ENCODE peak calls at places on chromosomes 13 and 19, in seven cellular contexts. One of them, this sample, is unnamed. For H3K4me1, the result is how much of the 10 kb centered on the place peaks cover.

GRCh38 chr19:58372311-58373133 is 8.3 kb downstream of the ZNF837 start:
- DNase-seq in breast epithelium: no peak
- DNase-seq in transverse colon: no peak
- DNase-seq in sigmoid colon: no peak
- DNase-seq in stomach: no peak
- DNase-seq in H1: no peak
- DNase-seq in K562: no peak
- DNase-seq in this sample: peak

GRCh38 chr19:738509-739128 is 12.3 kb upstream of the MISP start:
- DNase-seq in breast epithelium: no peak
- DNase-seq in transverse colon: peak
- DNase-seq in sigmoid colon: peak
- DNase-seq in stomach: no peak
- DNase-seq in H1: no peak
- DNase-seq in K562: no peak
- DNase-seq in this sample: peak

GRCh38 chr13:101515504-101515903 is 63.0 kb downstream of the ITGBL1 start:
- DNase-seq in breast epithelium: no peak
- DNase-seq in transverse colon: no peak
- DNase-seq in sigmoid colon: no peak
- DNase-seq in stomach: no peak
- DNase-seq in H1: no peak
- DNase-seq in K562: no peak
- DNase-seq in this sample: no peak

GRCh38 chr19:2998642-2999041 is 21.3 kb downstream of the TLE6 start:
- DNase-seq in breast epithelium: no peak
- DNase-seq in transverse colon: no peak
- DNase-seq in sigmoid colon: no peak
- DNase-seq in stomach: no peak
- DNase-seq in H1: no peak
- DNase-seq in K562: no peak
- DNase-seq in this sample: no peak

GRCh38 chr13:97212540-97213146 is 9.5 kb upstream of the MBNL2 start:
- DNase-seq in breast epithelium: no peak
- DNase-seq in transverse colon: peak
- DNase-seq in sigmoid colon: no peak
- DNase-seq in stomach: peak
- DNase-seq in H1: no peak
- DNase-seq in K562: no peak
- DNase-seq in this sample: no peak

GRCh38 chr19:38990949-38991697 is 15.6 kb upstream of the FBXO17 start:
- DNase-seq in breast epithelium: no peak
- DNase-seq in transverse colon: no peak
- DNase-seq in sigmoid colon: no peak
- DNase-seq in stomach: no peak
- DNase-seq in H1: no peak
- DNase-seq in K562: no peak
- DNase-seq in this sample: no peak

GRCh38 chr13:54367639-54368271 is 1339.1 kb downstream of the OLFM4 start:
- DNase-seq in breast epithelium: no peak
- DNase-seq in transverse colon: no peak
- DNase-seq in sigmoid colon: no peak
- DNase-seq in stomach: no peak
- DNase-seq in H1: no peak
- DNase-seq in K562: no peak
- DNase-seq in this sample: no peak

GRCh38 chr13:48749144-48749543 is 95.4 kb downstream of the CYSLTR2 start:
- DNase-seq in breast epithelium: no peak
- DNase-seq in transverse colon: no peak
- DNase-seq in sigmoid colon: no peak
- DNase-seq in stomach: no peak
- DNase-seq in H1: no peak
- DNase-seq in K562: no peak
- DNase-seq in this sample: no peak

GRCh38 chr13:94344126-94344863 is 135.2 kb downstream of the DCT start:
- DNase-seq in breast epithelium: no peak
- DNase-seq in transverse colon: no peak
- DNase-seq in sigmoid colon: no peak
- DNase-seq in stomach: no peak
- DNase-seq in H1: no peak
- DNase-seq in K562: no peak
- DNase-seq in this sample: no peak

GRCh38 chr19:36210497-36210896 is 4.0 kb downstream of the ZNF565 start:
- DNase-seq in breast epithelium: no peak
- DNase-seq in transverse colon: no peak
- DNase-seq in sigmoid colon: no peak
- DNase-seq in stomach: no peak
- DNase-seq in H1: no peak
- DNase-seq in K562: no peak
- DNase-seq in this sample: no peak

GRCh38 chr19:52778811-52779210 is 7.8 kb downstream of the ZNF600 start:
- DNase-seq in breast epithelium: no peak
- DNase-seq in transverse colon: no peak
- DNase-seq in sigmoid colon: no peak
- DNase-seq in stomach: no peak
- DNase-seq in H1: no peak
- DNase-seq in K562: no peak
- DNase-seq in this sample: no peak
- H3K4me1 ChIP-seq in breast epithelium: under half
- H3K4me1 ChIP-seq in transverse colon: under half
- H3K4me1 ChIP-seq in sigmoid colon: under half
- H3K4me1 ChIP-seq in stomach: under half
- H3K4me1 ChIP-seq in H1: under half
- H3K4me1 ChIP-seq in K562: under half
- H3K4me1 ChIP-seq in this sample: under half

GRCh38 chr19:21358768-21359451 is at the start of gene ZNF738:
- DNase-seq in breast epithelium: peak
- DNase-seq in transverse colon: peak
- DNase-seq in sigmoid colon: peak
- DNase-seq in stomach: peak
- DNase-seq in H1: peak
- DNase-seq in K562: peak
- DNase-seq in this sample: peak
- TF ChIP-seq POLR2A in breast epithelium: no peak
- TF ChIP-seq POLR2A in transverse colon: peak
- TF ChIP-seq POLR2A in sigmoid colon: no peak
- TF ChIP-seq POLR2A in stomach: no peak
- TF ChIP-seq POLR2A in H1: peak
- TF ChIP-seq POLR2A in K562: peak
- TF ChIP-seq POLR2A in this sample: peak

GRCh38 chr19:41641879-41642485 is 15.1 kb upstream of the CEACAM4 start:
- DNase-seq in breast epithelium: no peak
- DNase-seq in transverse colon: peak
- DNase-seq in sigmoid colon: no peak
- DNase-seq in stomach: peak
- DNase-seq in H1: peak
- DNase-seq in K562: peak
- DNase-seq in this sample: no peak

GRCh38 chr19:41638624-41639023 is 11.8 kb upstream of the CEACAM4 start:
- DNase-seq in breast epithelium: no peak
- DNase-seq in transverse colon: no peak
- DNase-seq in sigmoid colon: no peak
- DNase-seq in stomach: no peak
- DNase-seq in H1: no peak
- DNase-seq in K562: no peak
- DNase-seq in this sample: no peak

GRCh38 chr19:41637484-41637883 is 10.6 kb upstream of the CEACAM4 start:
- DNase-seq in breast epithelium: no peak
- DNase-seq in transverse colon: no peak
- DNase-seq in sigmoid colon: no peak
- DNase-seq in stomach: no peak
- DNase-seq in H1: no peak
- DNase-seq in K562: no peak
- DNase-seq in this sample: no peak
- TF ChIP-seq POLR2AphosphoS5 in breast epithelium: no peak
- TF ChIP-seq POLR2AphosphoS5 in transverse colon: no peak
- TF ChIP-seq POLR2AphosphoS5 in sigmoid colon: no peak
- TF ChIP-seq POLR2AphosphoS5 in stomach: no peak
- TF ChIP-seq POLR2AphosphoS5 in H1: no peak
- TF ChIP-seq POLR2AphosphoS5 in K562: no peak
- TF ChIP-seq POLR2AphosphoS5 in this sample: peak

DNA sequence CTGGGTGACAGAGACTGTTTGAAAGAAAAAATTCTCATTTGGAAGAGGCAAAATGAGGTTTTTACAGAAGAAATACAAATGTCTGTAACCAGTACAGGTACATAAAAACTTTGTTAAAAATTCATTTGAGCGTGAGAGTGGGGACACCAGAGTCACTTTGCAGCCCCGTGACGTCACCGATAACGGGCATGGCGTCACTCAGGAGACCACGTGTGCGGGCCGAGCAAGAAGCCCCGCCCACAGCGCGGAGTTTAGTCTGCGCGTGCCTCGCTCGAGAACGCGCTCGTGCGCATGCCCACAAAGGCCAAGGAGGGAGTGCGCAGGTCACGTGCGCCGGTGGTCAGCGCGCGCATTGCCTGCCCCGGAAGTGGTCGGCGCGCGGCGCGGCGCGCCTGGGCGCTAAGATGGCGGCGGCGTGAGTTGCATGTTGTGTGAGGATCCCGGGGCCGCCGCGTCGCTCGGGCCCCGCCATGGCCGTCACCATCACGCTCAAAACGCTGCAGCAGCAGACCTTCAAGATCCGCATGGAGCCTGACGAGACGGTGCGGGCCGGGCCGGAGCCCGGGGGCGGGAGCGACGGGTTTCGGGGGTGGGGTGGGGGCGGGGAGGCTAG is at the start of gene RAD23A:
- DNase-seq in breast epithelium: peak
- DNase-seq in transverse colon: peak
- DNase-seq in sigmoid colon: peak
- DNase-seq in stomach: peak
- DNase-seq in H1: peak
- DNase-seq in K562: peak
- DNase-seq in this sample: peak
- H3K4me1 ChIP-seq in breast epithelium: under half
- H3K4me1 ChIP-seq in transverse colon: under half
- H3K4me1 ChIP-seq in sigmoid colon: under half
- H3K4me1 ChIP-seq in stomach: half or more
- H3K4me1 ChIP-seq in H1: under half
- H3K4me1 ChIP-seq in K562: under half
- H3K4me1 ChIP-seq in this sample: half or more

This sample was measured in upper lobe of left lung.